ENCODE peak calls at places on chromosome 13, in seven cellular contexts. Q is Panc1, M is prostate gland, L is GM23338, N is K562, G is SK-N-SH, R is breast epithelium. J is an unnamed sample.

GRCh38 chr13:95552539-95553270 is at the start of gene CLDN10:
- DNase-seq in Q (no peak), R (no peak), N (peak; percentile 11), M (no peak), G (peak; percentile 93), L (peak; percentile 85), J (no peak)

GRCh38 chr13:106232680-106233079 is 302.8 kb downstream of the EFNB2 start:
- DNase-seq in G (no peak), Q (no peak), N (no peak), M (no peak), R (no peak), L (peak; percentile 15), J (no peak)

GRCh38 chr13:107271226-107271625 is 703.3 kb upstream of the ARGLU1 start:
- DNase-seq in M (no peak), N (no peak), R (no peak), Q (no peak), G (peak; percentile 36), L (peak; percentile 81), J (no peak)

GRCh38 chr13:110346661-110347067 is 39.6 kb downstream of the COL4A2 start:
- DNase-seq in M (no peak), N (no peak), L (no peak), R (no peak), Q (no peak), G (no peak), J (peak; percentile 13)

GRCh38 chr13:97327071-97327470 is 104.9 kb downstream of the MBNL2 start:
- DNase-seq in N (peak; percentile 12), G (no peak), L (no peak), Q (no peak), M (no peak), R (no peak), J (no peak)

GRCh38 chr13:77800219-77800618 is 102.7 kb downstream of the SLAIN1 start:
- DNase-seq in L (no peak), R (no peak), G (no peak), N (no peak), Q (no peak), M (no peak), J (no peak)

GRCh38 chr13:99384468-99384867 is 77.3 kb upstream of the GPR183 start:
- DNase-seq in R (no peak), M (no peak), N (no peak), G (no peak), Q (no peak), L (no peak), J (no peak)

GRCh38 chr13:110454956-110455355 is 106.6 kb downstream of the RAB20 start:
- DNase-seq in L (no peak), N (no peak), R (no peak), Q (no peak), M (no peak), G (no peak), J (no peak)

GRCh38 chr13:23020246-23020843 is 160.4 kb upstream of the SGCG start:
- DNase-seq in G (peak; percentile 38), M (peak; percentile 33), Q (peak; percentile 62), R (peak; percentile 19), L (peak; percentile 71), N (peak; percentile 26), J (peak; percentile 61)

GRCh38 chr13:47908200-47908902 is 92.7 kb downstream of the SUCLA2 start:
- DNase-seq in L (no peak), N (no peak), M (no peak), R (no peak), Q (no peak), G (no peak), J (no peak)

GRCh38 chr13:39600766-39601165 is 2.2 kb downstream of the LHFPL6 start:
- DNase-seq in Q (no peak), N (no peak), R (no peak), G (no peak), L (peak; percentile 70), M (no peak), J (no peak)

GRCh38 chr13:50527612-50528509 is 315.6 kb downstream of the DLEU7 start:
- DNase-seq in N (no peak), Q (no peak), L (no peak), G (no peak), R (no peak), M (no peak), J (no peak)

GRCh38 chr13:30364876-30365275 is 57.4 kb upstream of the UBE2L5 start:
- DNase-seq in G (no peak), L (peak; percentile 35), N (no peak), R (no peak), Q (no peak), M (no peak), J (no peak)

GRCh38 chr13:40127476-40127875 is 472.0 kb downstream of the COG6 start:
- DNase-seq in L (no peak), G (no peak), Q (no peak), N (no peak), R (no peak), M (no peak), J (no peak)

GRCh38 chr13:74443623-74444022 is 309.4 kb upstream of the KLF12 start:
- DNase-seq in R (no peak), M (no peak), L (no peak), N (no peak), G (no peak), Q (no peak), J (no peak)

GRCh38 chr13:39876258-39876657 is 220.8 kb downstream of the COG6 start:
- DNase-seq in R (no peak), L (no peak), M (no peak), N (no peak), G (no peak), Q (no peak), J (no peak)

DNA sequence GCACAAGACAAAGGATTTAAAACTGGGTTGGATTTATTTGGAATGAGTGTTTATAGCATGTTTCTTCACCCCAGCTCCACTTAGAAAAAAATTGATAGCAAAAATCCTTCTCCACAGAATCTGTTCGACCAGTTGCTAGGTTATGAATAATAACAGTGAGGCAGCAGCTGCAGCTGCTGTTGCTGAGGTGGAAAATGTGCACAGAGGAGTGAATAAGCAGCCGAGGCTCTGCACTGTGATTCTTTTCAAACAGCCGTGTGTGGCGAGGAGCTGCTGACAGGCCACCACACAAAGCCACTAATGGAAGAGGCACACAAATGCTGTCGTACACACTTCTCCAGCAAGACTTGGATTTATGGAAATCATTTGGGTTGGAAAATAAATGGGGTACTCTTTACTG is 6.4 kb upstream of the RASL11A start:
- DNase-seq in R (no peak), M (no peak), L (no peak), Q (no peak), N (no peak), G (peak; percentile 30), J (no peak)
- TF ChIP-seq POLR2AphosphoS5 in R (no peak), M (no peak), L (no peak), Q (no peak), N (no peak), G (no peak), J (no peak)

GRCh38 chr13:80245162-80245733 is 95.7 kb downstream of the SPRY2 start:
- DNase-seq in Q (no peak), N (no peak), R (no peak), L (no peak), G (no peak), M (no peak), J (no peak)
- TF ChIP-seq POLR2AphosphoS5 in Q (no peak), N (no peak), R (no peak), L (no peak), G (no peak), M (no peak), J (no peak)

GRCh38 chr13:28744656-28745055 is 25.9 kb upstream of the SLC46A3 start:
- DNase-seq in N (no peak), M (no peak), R (no peak), Q (no peak), L (no peak), G (no peak), J (no peak)

GRCh38 chr13:28743499-28744083 is 24.8 kb upstream of the SLC46A3 start:
- DNase-seq in Q (no peak), M (no peak), R (no peak), L (no peak), G (no peak), N (no peak), J (no peak)

GRCh38 chr13:28747851-28748250 is 29.1 kb upstream of the SLC46A3 start:
- DNase-seq in R (no peak), M (no peak), G (no peak), N (no peak), L (no peak), Q (no peak), J (no peak)

GRCh38 chr13:28744091-28744536 is 25.3 kb upstream of the SLC46A3 start:
- DNase-seq in L (peak; percentile 44), N (peak; percentile 9), Q (no peak), G (no peak), M (no peak), R (no peak), J (no peak)

GRCh38 chr13:28746289-28746612 is 27.5 kb upstream of the SLC46A3 start:
- DNase-seq in R (no peak), L (no peak), Q (no peak), G (no peak), N (no peak), M (no peak), J (no peak)
- TF ChIP-seq POLR2AphosphoS5 in R (no peak), L (no peak), Q (no peak), G (no peak), N (no peak), M (no peak), J (no peak)

GRCh38 chr13:25286308-25286968 is 850 bp downstream of the MTMR6 start:
- DNase-seq in R (no peak), Q (no peak), N (no peak), L (peak; percentile 36), M (peak; percentile 24), G (peak; percentile 49), J (no peak)

GRCh38 chr13:25292301-25292700 is 5.0 kb upstream of the MTMR6 start:
- DNase-seq in L (peak; percentile 57), Q (no peak), N (peak; percentile 33), G (peak; percentile 30), R (no peak), M (no peak), J (no peak)

GRCh38 chr13:25291691-25292090 is 4.4 kb upstream of the MTMR6 start:
- DNase-seq in Q (no peak), R (no peak), M (no peak), L (no peak), N (no peak), G (no peak), J (no peak)

GRCh38 chr13:25288966-25289365 is 1.7 kb upstream of the MTMR6 start:
- DNase-seq in M (no peak), L (no peak), R (no peak), Q (no peak), N (no peak), G (no peak), J (no peak)

DNA sequence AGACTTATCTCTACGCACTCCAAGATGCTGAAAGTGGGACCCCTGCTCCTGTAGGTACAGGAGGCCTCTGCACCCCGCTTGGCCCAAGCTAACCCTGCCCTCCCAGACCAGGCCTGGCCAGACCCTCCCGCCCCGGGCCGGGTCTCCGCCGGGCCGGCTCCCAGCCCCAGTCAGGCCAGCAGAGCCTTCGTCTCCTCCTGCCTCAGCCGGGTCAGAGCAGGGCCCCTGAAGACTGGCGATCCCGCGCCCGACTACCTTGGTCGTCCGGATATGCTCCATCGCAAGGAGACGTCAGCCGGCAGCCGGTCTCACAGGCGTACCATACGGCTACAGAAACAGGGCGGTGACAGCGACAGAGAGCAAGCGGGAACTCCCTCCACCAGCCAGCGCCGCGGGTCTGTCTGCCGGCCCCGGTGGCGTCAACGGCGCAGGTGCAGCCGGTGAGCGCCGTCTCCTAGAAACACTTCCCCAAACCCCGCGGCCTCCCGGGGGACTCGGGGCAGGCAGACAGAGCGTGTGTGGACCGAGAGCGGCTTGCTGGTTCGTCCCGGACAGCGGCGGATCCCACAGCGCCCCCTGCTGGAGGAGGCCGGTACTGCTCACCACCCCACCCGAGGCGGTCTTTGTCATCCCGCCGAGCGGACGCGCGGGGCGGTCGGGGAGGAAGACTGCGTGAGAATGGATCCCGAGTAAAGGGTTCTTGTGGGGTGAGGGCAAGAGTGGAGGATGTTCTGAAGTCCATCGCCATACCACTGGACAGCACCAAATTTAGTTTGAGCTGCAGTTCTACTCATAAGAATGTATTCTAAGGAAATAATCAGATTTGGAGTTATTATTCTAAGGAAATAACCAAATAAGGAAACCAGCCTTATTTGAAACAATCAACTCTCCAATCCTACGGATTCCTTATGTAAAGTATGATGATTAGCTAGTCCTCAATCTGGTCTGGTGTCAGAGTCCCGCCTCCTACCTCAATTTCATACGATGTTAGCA is at the start of gene MTMR6:
- DNase-seq in N (peak; percentile 89), Q (peak; percentile 55), G (peak; percentile 95), L (peak; percentile 90), M (peak; percentile 84), R (peak; percentile 78), J (peak; percentile 51)
- TF ChIP-seq POLR2AphosphoS5 in N (no peak), Q (no peak), G (peak; percentile 32), L (peak; percentile 64), M (peak; percentile 70), R (peak; percentile 66), J (peak; percentile 76)

J was measured in HCT116.